ENCODE peak calls at places on chromosomes 5 and 9, in five cellular contexts. M is Kasumi-1, A is SJCRH30, Y is pons, B is NCI-H446 treated with DMSO at 0.1 percent for 48 hours. D is an unnamed sample.

GRCh38 chr5:62306494-62307363 is 723 bp downstream of the KIF2A start:
- DNase-seq in M (peak), A (peak), Y (peak), B (no peak), D (peak)

GRCh38 chr9:93680445-93681315 is 104.3 kb downstream of the PHF2 start:
- DNase-seq in M (no peak), A (no peak), Y (no peak), B (no peak), D (no peak)

GRCh38 chr5:56983593-56984361 is 31.9 kb upstream of the MIER3 start:
- DNase-seq in M (no peak), A (peak), Y (no peak), B (no peak), D (no peak)

GRCh38 chr5:150989695-150990094 is 30.7 kb upstream of the GPX3 start:
- DNase-seq in M (no peak), A (peak), Y (no peak), B (no peak), D (no peak)

GRCh38 chr9:93094294-93095204 is 1.5 kb upstream of the CARD19 start:
- DNase-seq in M (peak), A (peak), Y (peak), B (no peak), D (peak)

GRCh38 chr9:116027511-116027910 is 126.1 kb upstream of the PAPPA start:
- DNase-seq in M (no peak), A (no peak), Y (no peak), B (no peak), D (no peak)

GRCh38 chr5:134794136-134794535 is 35.6 kb downstream of the DDX46 start:
- DNase-seq in M (no peak), A (no peak), Y (no peak), B (no peak), D (no peak)

GRCh38 chr5:176660530-176660859 is 13.2 kb downstream of the TSPAN17 start:
- DNase-seq in M (no peak), A (no peak), Y (no peak), B (no peak), D (no peak)

GRCh38 chr5:28967848-28968247 is 1929.5 kb upstream of the CDH9 start:
- DNase-seq in M (peak), A (no peak), Y (no peak), B (no peak), D (no peak)

GRCh38 chr5:32690153-32690552 is 21.0 kb upstream of the NPR3 start:
- DNase-seq in M (peak), A (peak), Y (no peak), B (no peak), D (no peak)

D was measured in caudate nucleus.